ENCODE peak calls at places on chromosomes 5 and 9, in four cellular contexts. One of them, this sample, is unnamed.

GRCh38 chr9:81379655-81380054 is 309.7 kb downstream of the TLE1 start:
- DNase-seq in OCI-LY7: no peak
- DNase-seq in NCI-H748 treated with DMSO at 0.1 percent for 48 hours: no peak
- DNase-seq in NCI-H1694: no peak
- DNase-seq in this sample: no peak

GRCh38 chr5:141349917-141350619 is at the start of gene PCDHGB1:
- DNase-seq in OCI-LY7: peak
- DNase-seq in NCI-H748 treated with DMSO at 0.1 percent for 48 hours: peak
- DNase-seq in NCI-H1694: peak
- DNase-seq in this sample: no peak

GRCh38 chr9:96556701-96557461 is 62.8 kb downstream of the CDC14B start:
- DNase-seq in OCI-LY7: no peak
- DNase-seq in NCI-H748 treated with DMSO at 0.1 percent for 48 hours: no peak
- DNase-seq in NCI-H1694: no peak
- DNase-seq in this sample: no peak

GRCh38 chr9:91177661-91178280 is 183.9 kb downstream of the AUH start:
- DNase-seq in OCI-LY7: no peak
- DNase-seq in NCI-H748 treated with DMSO at 0.1 percent for 48 hours: no peak
- DNase-seq in NCI-H1694: no peak
- DNase-seq in this sample: no peak

GRCh38 chr5:1871441-1871840 is 11.3 kb downstream of the IRX4 start:
- DNase-seq in OCI-LY7: no peak
- DNase-seq in NCI-H748 treated with DMSO at 0.1 percent for 48 hours: no peak
- DNase-seq in NCI-H1694: no peak
- DNase-seq in this sample: no peak

GRCh38 chr9:121818841-121819430 is 167.5 kb downstream of the DAB2IP start:
- DNase-seq in OCI-LY7: no peak
- DNase-seq in NCI-H748 treated with DMSO at 0.1 percent for 48 hours: no peak
- DNase-seq in NCI-H1694: no peak
- DNase-seq in this sample: no peak

GRCh38 chr5:15806613-15807012 is 306.6 kb downstream of the FBXL7 start:
- DNase-seq in OCI-LY7: no peak
- DNase-seq in NCI-H748 treated with DMSO at 0.1 percent for 48 hours: no peak
- DNase-seq in NCI-H1694: no peak
- DNase-seq in this sample: no peak

GRCh38 chr5:43418561-43418960 is 6.4 kb upstream of the CCL28 start:
- DNase-seq in OCI-LY7: no peak
- DNase-seq in NCI-H748 treated with DMSO at 0.1 percent for 48 hours: no peak
- DNase-seq in NCI-H1694: no peak
- DNase-seq in this sample: no peak

GRCh38 chr9:138100711-138101349 is 223.2 kb downstream of the CACNA1B start:
- DNase-seq in OCI-LY7: peak
- DNase-seq in NCI-H748 treated with DMSO at 0.1 percent for 48 hours: no peak
- DNase-seq in NCI-H1694: no peak
- DNase-seq in this sample: no peak

GRCh38 chr5:68962632-68963484 is 131.0 kb upstream of the SLC30A5 start:
- DNase-seq in OCI-LY7: no peak
- DNase-seq in NCI-H748 treated with DMSO at 0.1 percent for 48 hours: peak
- DNase-seq in NCI-H1694: peak
- DNase-seq in this sample: no peak

GRCh38 chr5:108382784-108383358 is 973 bp upstream of the FBXL17 start:
- DNase-seq in OCI-LY7: peak
- DNase-seq in NCI-H748 treated with DMSO at 0.1 percent for 48 hours: peak
- DNase-seq in NCI-H1694: no peak
- DNase-seq in this sample: no peak

GRCh38 chr5:133610489-133611356 is 1.6 kb downstream of the FSTL4 start:
- DNase-seq in OCI-LY7: no peak
- DNase-seq in NCI-H748 treated with DMSO at 0.1 percent for 48 hours: peak
- DNase-seq in NCI-H1694: peak
- DNase-seq in this sample: no peak

GRCh38 chr5:100856462-100856861 is 46.6 kb downstream of the ST8SIA4 start:
- DNase-seq in OCI-LY7: peak
- DNase-seq in NCI-H748 treated with DMSO at 0.1 percent for 48 hours: no peak
- DNase-seq in NCI-H1694: no peak
- DNase-seq in this sample: no peak

GRCh38 chr5:149371296-149371962 is 7.7 kb downstream of the IL17B start:
- DNase-seq in OCI-LY7: peak
- DNase-seq in NCI-H748 treated with DMSO at 0.1 percent for 48 hours: peak
- DNase-seq in NCI-H1694: peak
- DNase-seq in this sample: no peak

GRCh38 chr9:107249665-107250285 is 33.3 kb upstream of the RAD23B start:
- DNase-seq in OCI-LY7: no peak
- DNase-seq in NCI-H748 treated with DMSO at 0.1 percent for 48 hours: no peak
- DNase-seq in NCI-H1694: no peak
- DNase-seq in this sample: no peak

GRCh38 chr9:93580654-93581380 is 4.4 kb downstream of the PHF2 start:
- DNase-seq in OCI-LY7: no peak
- DNase-seq in NCI-H748 treated with DMSO at 0.1 percent for 48 hours: no peak
- DNase-seq in NCI-H1694: no peak
- DNase-seq in this sample: no peak

GRCh38 chr5:72036951-72037350 is 70.3 kb upstream of the MAP1B start:
- DNase-seq in OCI-LY7: no peak
- DNase-seq in NCI-H748 treated with DMSO at 0.1 percent for 48 hours: no peak
- DNase-seq in NCI-H1694: no peak
- DNase-seq in this sample: no peak